ENCODE peak calls at places on chromosomes 13 and 19, in four cellular contexts. E, O, F and J are unnamed samples.

GRCh38 chr13:39317284-39317683 is 279.0 kb downstream of the NHLRC3 start:
- DNase-seq in E (peak; percentile 84), O (no peak), F (no peak), J (no peak)

GRCh38 chr13:29081036-29081435 is 260.9 kb downstream of the MTUS2 start:
- DNase-seq in E (peak; percentile 31), O (peak; percentile 80), F (peak; percentile 42), J (peak; percentile 56)

GRCh38 chr19:46524272-46524671 is 28.6 kb upstream of the PNMA8B start:
- DNase-seq in E (no peak), O (no peak), F (no peak), J (no peak)

GRCh38 chr19:45960595-45961235 is 12.9 kb downstream of the NOVA2 start:
- DNase-seq in E (no peak), O (peak; percentile 67), F (no peak), J (no peak)

GRCh38 chr13:74290324-74290773 is 156.1 kb upstream of the KLF12 start:
- DNase-seq in E (peak; percentile 98), O (peak; percentile 85), F (peak; percentile 7), J (peak; percentile 34)

GRCh38 chr19:44544031-44544430 is 14.6 kb upstream of the CEACAM20 start:
- DNase-seq in E (no peak), O (no peak), F (no peak), J (no peak)

GRCh38 chr13:113794764-113795173 is 35.7 kb downstream of the TMEM255B start:
- DNase-seq in E (no peak), O (no peak), F (no peak), J (no peak)

GRCh38 chr19:38032951-38033350 is 125.9 kb downstream of the SIPA1L3 start:
- DNase-seq in E (peak; percentile 70), O (peak; percentile 17), F (no peak), J (no peak)

GRCh38 chr13:113906566-113906965 is 42.7 kb upstream of the GAS6 start:
- DNase-seq in E (no peak), O (no peak), F (no peak), J (no peak)

GRCh38 chr13:37059848-37060192 is 332 bp upstream of the SUPT20H start:
- DNase-seq in E (no peak), O (no peak), F (no peak), J (no peak)

GRCh38 chr19:31349160-31349881 is at the start of gene TSHZ3:
- DNase-seq in E (peak; percentile 94), O (no peak), F (no peak), J (no peak)

GRCh38 chr19:42313096-42313839 is at the start of gene TMEM145:
- DNase-seq in E (peak; percentile 50), O (peak; percentile 72), F (peak; percentile 78), J (peak; percentile 81)

GRCh38 chr19:15371119-15371518 is 8.5 kb downstream of the AKAP8 start:
- DNase-seq in E (no peak), O (no peak), F (no peak), J (peak; percentile 12)

GRCh38 chr13:80802946-80803345 is 462.0 kb upstream of the SPRY2 start:
- DNase-seq in E (peak; percentile 17), O (no peak), F (no peak), J (no peak)

GRCh38 chr19:2428027-2428690 is 773 bp upstream of the TIMM13 start:
- DNase-seq in E (peak; percentile 40), O (no peak), F (no peak), J (no peak)

GRCh38 chr19:46015961-46016425 is 6.9 kb downstream of the PGLYRP1 start:
- DNase-seq in E (no peak), O (no peak), F (peak; percentile 63), J (peak; percentile 72)

GRCh38 chr13:97335488-97336134 is 98.4 kb upstream of the RAP2A start:
- DNase-seq in E (no peak), O (no peak), F (no peak), J (no peak)

GRCh38 chr19:40241809-40242384 is 15.4 kb upstream of the CCNP start:
- DNase-seq in E (no peak), O (no peak), F (no peak), J (no peak)

GRCh38 chr19:55251296-55252081 is 7.3 kb downstream of the PPP6R1 start:
- DNase-seq in E (peak; percentile 14), O (no peak), F (peak; percentile 66), J (peak; percentile 42)

GRCh38 chr13:111572956-111573355 is 252.5 kb downstream of the TEX29 start:
- DNase-seq in E (no peak), O (no peak), F (no peak), J (no peak)

GRCh38 chr19:18833849-18834643 is 2.3 kb downstream of the UPF1 start:
- DNase-seq in E (no peak), O (no peak), F (peak; percentile 21), J (peak; percentile 29)

GRCh38 chr19:7670150-7670784 is 1.4 kb downstream of the RETN start:
- DNase-seq in E (no peak), O (no peak), F (no peak), J (no peak)

GRCh38 chr19:33344611-33345010 is 28.9 kb upstream of the CEBPG start:
- DNase-seq in E (no peak), O (no peak), F (no peak), J (no peak)

GRCh38 chr19:11264452-11265176 is 2.3 kb upstream of the DOCK6 start:
- DNase-seq in E (no peak), O (peak; percentile 48), F (peak; percentile 61), J (peak; percentile 46)

GRCh38 chr13:114017028-114017630 is 43.3 kb upstream of the C13orf46 start:
- DNase-seq in E (peak; percentile 48), O (no peak), F (no peak), J (no peak)

GRCh38 chr19:33373701-33374405 is at the start of gene CEBPG:
- DNase-seq in E (peak; percentile 74), O (peak; percentile 72), F (peak; percentile 80), J (peak; percentile 87)

GRCh38 chr19:2084993-2085720 is 11.0 kb downstream of the MOB3A start:
- DNase-seq in E (peak; percentile 38), O (peak; percentile 96), F (peak; percentile 89), J (peak; percentile 87)